ENCODE peak calls at places on chromosome 2, in seven cellular contexts. P, U, I, F, A, J and W are unnamed samples.
A peak's percentile ranks its signal among the peaks of the same experiment; 100 is the strongest.

GRCh38 chr2:27085670-27086089 is 892 bp upstream of the KHK start:
- DNase-seq in P (peak; percentile 81), U (peak; percentile 48), I (peak; percentile 72), F (peak; percentile 73), A (no peak), J (no peak), W (peak; percentile 88)

GRCh38 chr2:231957913-231958763 is 3.4 kb upstream of the DIS3L2 start:
- DNase-seq in P (no peak), U (no peak), I (no peak), F (no peak), A (no peak), J (no peak), W (no peak)

GRCh38 chr2:210558708-210559107 is 2.3 kb downstream of the CPS1 start:
- DNase-seq in P (no peak), U (peak; percentile 21), I (peak; percentile 55), F (no peak), A (no peak), J (no peak), W (no peak)

GRCh38 chr2:143475131-143475784 is 346.0 kb downstream of the ARHGAP15 start:
- DNase-seq in P (no peak), U (no peak), I (peak; percentile 31), F (no peak), A (no peak), J (no peak), W (no peak)

GRCh38 chr2:240786871-240787311 is 33.1 kb downstream of the KIF1A start:
- DNase-seq in P (no peak), U (no peak), I (no peak), F (no peak), A (no peak), J (no peak), W (no peak)

GRCh38 chr2:136920652-136921333 is 155.4 kb downstream of the THSD7B start:
- DNase-seq in P (no peak), U (no peak), I (no peak), F (no peak), A (no peak), J (no peak), W (no peak)

GRCh38 chr2:232957607-232958211 is 55.3 kb downstream of the NGEF start:
- DNase-seq in P (no peak), U (no peak), I (no peak), F (no peak), A (peak; percentile 26), J (no peak), W (no peak)

GRCh38 chr2:46815121-46815802 is 100.3 kb downstream of the MCFD2 start:
- DNase-seq in P (no peak), U (no peak), I (no peak), F (no peak), A (no peak), J (no peak), W (no peak)

GRCh38 chr2:145812163-145812554 is 1292.2 kb upstream of the ZEB2 start:
- DNase-seq in P (no peak), U (no peak), I (no peak), F (no peak), A (no peak), J (no peak), W (no peak)

GRCh38 chr2:172083725-172084483 is 1.4 kb upstream of the DLX1 start:
- DNase-seq in P (no peak), U (no peak), I (no peak), F (no peak), A (no peak), J (peak; percentile 28), W (no peak)

GRCh38 chr2:134416637-134417036 is 162.8 kb downstream of the MGAT5 start:
- DNase-seq in P (no peak), U (no peak), I (no peak), F (no peak), A (no peak), J (no peak), W (no peak)

GRCh38 chr2:215619989-215620388 is 184.1 kb upstream of the FN1 start:
- DNase-seq in P (no peak), U (no peak), I (peak; percentile 26), F (peak; percentile 49), A (no peak), J (no peak), W (no peak)

GRCh38 chr2:141021611-141022010 is 1109.2 kb downstream of the LRP1B start:
- DNase-seq in P (no peak), U (no peak), I (peak; percentile 45), F (no peak), A (no peak), J (no peak), W (no peak)
- H3K27ac ChIP-seq in P (no peak overlapping the region), U (peak overlapping the region; percentile 99), I (no peak overlapping the region), F (no peak overlapping the region), A (no peak overlapping the region), J (no peak overlapping the region), W (no peak overlapping the region)

GRCh38 chr2:220782609-220783113 is 789.4 kb downstream of the EPHA4 start:
- DNase-seq in P (no peak), U (no peak), I (no peak), F (no peak), A (no peak), J (no peak), W (no peak)

GRCh38 chr2:220785181-220785580 is 786.9 kb downstream of the EPHA4 start:
- DNase-seq in P (no peak), U (peak; percentile 64), I (no peak), F (no peak), A (no peak), J (no peak), W (no peak)

GRCh38 chr2:220786216-220786615 is 785.9 kb downstream of the EPHA4 start:
- DNase-seq in P (no peak), U (peak; percentile 91), I (no peak), F (no peak), A (no peak), J (no peak), W (no peak)

GRCh38 chr2:220781622-220782241 is 790.4 kb downstream of the EPHA4 start:
- DNase-seq in P (no peak), U (no peak), I (no peak), F (no peak), A (no peak), J (no peak), W (no peak)

GRCh38 chr2:220783651-220784050 is 788.5 kb downstream of the EPHA4 start:
- DNase-seq in P (no peak), U (peak; percentile 26), I (no peak), F (no peak), A (no peak), J (no peak), W (no peak)
- H3K9me3 ChIP-seq in P (peaks cover 7% of the 10 kb centered on the region), U (peaks cover 4% of the 10 kb centered on the region), I (no peaks in the 10 kb centered on the region), F (no peaks in the 10 kb centered on the region), A (no peaks in the 10 kb centered on the region), J (no peaks in the 10 kb centered on the region), W (no peaks in the 10 kb centered on the region)

GRCh38 chr2:99600929-99601680 is 111.3 kb upstream of the REV1 start:
- DNase-seq in P (no peak), U (no peak), I (no peak), F (no peak), A (no peak), J (no peak), W (no peak)
- H3K4me3 ChIP-seq in P (no peak overlapping the region), U (no peak overlapping the region), I (no peak overlapping the region), F (no peak overlapping the region), A (no peak overlapping the region), J (no peak overlapping the region), W (no peak overlapping the region)

GRCh38 chr2:48510329-48510728 is 19.6 kb upstream of the STON1 start:
- DNase-seq in P (no peak), U (peak; percentile 21), I (peak; percentile 58), F (no peak), A (no peak), J (no peak), W (no peak)

GRCh38 chr2:48508461-48509124 is 21.4 kb upstream of the STON1 start:
- DNase-seq in P (no peak), U (no peak), I (peak; percentile 80), F (no peak), A (no peak), J (no peak), W (no peak)

GRCh38 chr2:48504647-48505327 is 25.2 kb upstream of the STON1 start:
- DNase-seq in P (no peak), U (no peak), I (peak; percentile 81), F (no peak), A (no peak), J (no peak), W (no peak)
- H3K27ac ChIP-seq in P (no peak overlapping the region), U (no peak overlapping the region), I (no peak overlapping the region), F (no peak overlapping the region), A (no peak overlapping the region), J (no peak overlapping the region), W (no peak overlapping the region)